ENCODE peak calls at places on chromosomes 11 and 22, in six cellular contexts. I is sigmoid colon; J is left lung; Q is BE2C; P is MM.1S; Y is CD8-positive, alpha-beta T cell. W is an unnamed sample.

GRCh38 chr11:128171496-128171895 is 415.9 kb downstream of the ETS1 start:
- DNase-seq in I (no peak), P (no peak), Y (no peak), J (no peak), Q (no peak), W (no peak)

GRCh38 chr22:50675553-50676199 is 3.1 kb downstream of the SHANK3 start:
- DNase-seq in I (no peak), Y (no peak), P (no peak), J (no peak), Q (no peak), W (no peak)

GRCh38 chr22:39746600-39747262 is 146.8 kb downstream of the ENTHD1 start:
- DNase-seq in P (no peak), I (no peak), Y (no peak), J (no peak), Q (no peak), W (no peak)

GRCh38 chr11:123681007-123681406 is 26.6 kb upstream of the SCN3B start:
- DNase-seq in Q (no peak), Y (no peak), I (no peak), P (no peak), J (no peak), W (no peak)

GRCh38 chr22:21823740-21824438 is 43.6 kb downstream of the MAPK1 start:
- DNase-seq in I (no peak), J (no peak), Y (no peak), P (no peak), Q (no peak), W (no peak)

GRCh38 chr11:79487412-79487811 is 46.6 kb upstream of the TENM4 start:
- DNase-seq in P (no peak), Y (no peak), I (no peak), Q (no peak), J (no peak), W (no peak)

GRCh38 chr11:6251120-6251733 is 8.4 kb upstream of the CCKBR start:
- DNase-seq in Y (peak; percentile 47), P (peak; percentile 29), I (peak; percentile 86), Q (peak; percentile 51), J (peak; percentile 85), W (peak; percentile 78)

GRCh38 chr22:40485813-40486610 is 115.6 kb downstream of the SGSM3 start:
- DNase-seq in P (no peak), I (no peak), J (no peak), Y (no peak), Q (no peak), W (no peak)

GRCh38 chr22:39721456-39722325 is 151.1 kb downstream of the CACNA1I start:
- DNase-seq in Y (no peak), I (no peak), Q (no peak), J (no peak), P (no peak), W (no peak)

GRCh38 chr22:21985214-21985613 is 2.6 kb upstream of the TOP3B start:
- DNase-seq in Y (no peak), Q (no peak), I (no peak), J (no peak), P (no peak), W (no peak)

GRCh38 chr22:37503850-37504249 is 15.4 kb downstream of the CARD10 start:
- DNase-seq in J (no peak), Y (no peak), I (no peak), P (no peak), Q (no peak), W (peak; percentile 75)

GRCh38 chr22:45090364-45090960 is 73.3 kb upstream of the NUP50 start:
- DNase-seq in Q (no peak), I (no peak), P (no peak), J (no peak), Y (no peak), W (no peak)

GRCh38 chr11:18384157-18384641 is 10.2 kb upstream of the LDHA start:
- DNase-seq in J (no peak), I (peak; percentile 90), Q (peak; percentile 58), Y (no peak), P (peak; percentile 79), W (peak; percentile 58)

GRCh38 chr22:30636226-30637077 is 871 bp downstream of the SLC35E4 start:
- DNase-seq in J (no peak), Y (peak; percentile 17), I (no peak), Q (peak; percentile 30), P (no peak), W (peak; percentile 66)

GRCh38 chr11:326842-327580 is 6.4 kb upstream of the IFITM3 start:
- DNase-seq in P (no peak), Q (no peak), J (peak; percentile 91), Y (peak; percentile 77), I (peak; percentile 93), W (no peak)

GRCh38 chr11:120389693-120390584 is 53.7 kb downstream of the ARHGEF12 start:
- DNase-seq in P (no peak), Y (no peak), I (no peak), Q (no peak), J (no peak), W (no peak)

GRCh38 chr22:24681236-24681635 is 78.2 kb downstream of the GGT1 start:
- DNase-seq in Q (no peak), I (no peak), P (no peak), J (no peak), Y (no peak), W (no peak)

GRCh38 chr11:101470881-101471535 is 112.8 kb downstream of the TRPC6 start:
- DNase-seq in Y (no peak), J (no peak), I (no peak), Q (no peak), P (no peak), W (no peak)

GRCh38 chr11:132430352-132431091 is 1060.1 kb downstream of the NTM start:
- DNase-seq in P (no peak), J (no peak), I (no peak), Y (no peak), Q (peak; percentile 14), W (no peak)

GRCh38 chr11:2860636-2861035 is 24.9 kb downstream of the CDKN1C start:
- DNase-seq in Y (no peak), I (no peak), P (no peak), Q (no peak), J (no peak), W (no peak)

GRCh38 chr11:8382436-8383053 is 118.9 kb upstream of the LMO1 start:
- DNase-seq in I (no peak), J (no peak), Y (no peak), Q (no peak), P (no peak), W (peak; percentile 16)

GRCh38 chr22:48208894-48209293 is 1446.4 kb downstream of the TBC1D22A start:
- DNase-seq in J (peak; percentile 53), Q (no peak), I (no peak), P (no peak), Y (no peak), W (no peak)

GRCh38 chr11:86606270-86606848 is 66.1 kb downstream of the ME3 start:
- DNase-seq in Y (no peak), P (no peak), Q (no peak), J (no peak), I (no peak), W (no peak)

GRCh38 chr22:46574438-46574992 is 37.1 kb upstream of the CELSR1 start:
- DNase-seq in Q (no peak), J (peak; percentile 53), P (no peak), I (peak; percentile 46), Y (no peak), W (no peak)

GRCh38 chr11:15888596-15889345 is 467.6 kb downstream of the SOX6 start:
- DNase-seq in P (no peak), Q (no peak), I (no peak), J (no peak), Y (no peak), W (no peak)
- H3K4me1 ChIP-seq in P (no peaks in the 10 kb centered on the region), Q (no peaks in the 10 kb centered on the region), I (peaks cover 23% of the 10 kb centered on the region), J (no peaks in the 10 kb centered on the region), Y (no peaks in the 10 kb centered on the region), W (no peaks in the 10 kb centered on the region)

DNA sequence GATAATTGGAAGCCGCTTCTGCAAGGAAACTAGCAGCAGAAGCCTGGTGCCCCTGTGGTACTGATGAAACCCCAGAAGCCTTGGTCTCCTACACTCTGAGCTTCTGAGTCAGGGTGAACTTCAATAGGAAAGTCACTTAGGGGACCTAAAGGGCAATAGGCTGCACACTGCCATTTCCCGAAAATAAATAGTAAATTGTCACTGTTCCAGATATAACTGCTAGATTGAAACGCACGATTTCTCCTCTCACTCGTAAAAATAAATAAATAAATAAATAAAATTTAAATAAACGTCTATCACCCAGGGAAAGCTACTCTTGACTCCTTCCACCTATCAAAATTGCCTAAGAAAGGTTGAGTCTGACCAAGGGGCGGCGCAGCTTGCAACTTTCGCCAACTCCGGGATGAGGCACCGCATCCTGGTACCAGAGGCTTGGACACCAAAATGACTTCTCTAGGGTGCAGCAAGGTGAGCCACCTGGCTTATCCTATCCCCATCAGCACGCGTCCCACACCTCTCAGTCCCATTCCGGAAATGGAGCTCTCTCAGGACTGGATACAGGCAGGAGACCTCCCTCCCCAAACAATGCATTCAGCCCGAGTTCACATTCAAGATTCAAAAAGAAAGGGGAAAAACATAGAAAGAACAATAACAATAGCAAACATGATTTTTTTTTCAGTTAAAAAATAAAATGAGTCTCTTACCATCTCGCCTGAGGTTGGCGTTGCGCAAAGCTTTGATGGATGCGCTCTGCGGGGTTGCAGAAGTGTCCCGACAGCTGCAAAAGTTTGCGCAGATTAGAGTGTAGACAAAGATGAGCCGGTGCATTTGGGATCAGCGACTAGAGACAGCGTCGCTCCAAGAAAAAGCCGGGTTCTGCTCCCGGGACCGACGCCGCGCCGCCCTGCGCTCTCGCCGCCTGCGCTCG is 583 bp downstream of the PDGFD start:
- DNase-seq in Y (no peak), I (no peak), P (no peak), Q (no peak), J (peak; percentile 31), W (no peak)
- TF ChIP-seq CTCF in Y (no peak), I (no peak), P (no peak), Q (no peak), J (no peak), W (no peak)

DNA sequence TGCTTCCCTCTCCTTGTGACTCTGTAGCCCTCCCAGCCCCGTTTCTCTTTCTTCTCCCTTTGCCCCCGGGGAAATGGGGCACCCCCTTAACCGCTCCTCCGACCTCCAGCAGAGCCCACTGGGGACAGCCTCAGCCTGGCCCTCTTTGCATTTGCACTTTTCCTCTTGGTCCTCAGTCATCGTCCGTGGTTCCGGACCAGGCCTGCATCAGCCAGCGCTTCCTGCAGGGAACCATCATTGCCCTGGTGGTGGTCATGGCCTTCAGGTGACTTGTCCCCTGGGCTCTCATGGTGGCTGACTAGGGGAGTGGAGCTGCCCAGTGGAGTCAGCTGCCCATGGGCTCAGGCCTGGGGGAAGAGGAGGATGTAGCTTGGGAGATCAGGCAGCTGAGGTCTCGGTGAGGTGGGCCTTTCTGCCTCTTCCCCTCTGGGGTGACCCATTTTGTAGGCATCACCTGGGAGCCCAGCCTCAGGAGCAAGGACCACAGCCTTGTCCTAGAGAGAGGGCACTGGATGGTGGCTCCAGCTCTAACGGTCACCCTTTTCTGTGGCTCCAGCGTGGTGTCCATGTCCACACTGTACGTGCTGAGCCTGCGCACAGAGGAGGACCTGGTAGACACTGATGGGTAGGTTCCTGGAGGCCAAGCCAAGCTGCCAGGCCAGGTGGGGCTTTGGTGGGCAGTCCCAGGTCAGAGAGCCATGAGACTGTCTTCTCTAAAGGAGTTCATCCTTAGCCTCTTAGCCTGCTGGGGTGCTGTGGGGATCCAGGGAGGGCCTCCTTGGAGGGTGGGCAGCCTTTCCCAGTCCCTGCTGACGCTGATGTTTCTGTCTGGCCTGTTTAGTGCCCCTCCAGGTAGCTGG is 12.5 kb downstream of the TMEM258 start:
- DNase-seq in P (no peak), Q (no peak), Y (no peak), J (no peak), I (no peak), W (peak; percentile 13)
- H3K4me3 ChIP-seq in P (no peak overlapping the region), Q (no peak overlapping the region), Y (no peak overlapping the region), J (no peak overlapping the region), I (no peak overlapping the region), W (no peak overlapping the region)

DNA sequence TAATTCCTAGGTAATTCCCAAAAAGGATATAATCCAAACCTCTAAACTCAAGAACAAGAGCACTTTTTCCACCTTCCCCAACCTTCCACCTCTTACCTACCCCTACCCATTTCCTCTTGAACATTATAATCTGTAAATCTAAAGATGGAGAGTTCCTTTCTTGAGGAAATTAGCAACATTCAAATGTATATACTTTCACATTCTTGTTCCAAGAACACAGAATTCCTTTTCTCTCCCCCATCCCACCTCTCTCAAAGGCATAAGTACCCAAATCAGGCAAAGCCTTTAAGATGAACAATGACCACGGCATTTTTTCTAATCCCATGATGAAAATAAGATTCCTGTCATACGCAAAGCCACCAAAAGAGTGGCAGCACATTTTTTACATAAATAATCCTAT is 18.3 kb downstream of the RRAS2 start:
- DNase-seq in P (no peak), Q (no peak), J (no peak), Y (no peak), I (no peak), W (no peak)
- H3K4me1 ChIP-seq in P (peaks cover 17% of the 10 kb centered on the region), Q (no peaks in the 10 kb centered on the region), J (no peaks in the 10 kb centered on the region), Y (no peaks in the 10 kb centered on the region), I (no peaks in the 10 kb centered on the region), W (peaks cover 2% of the 10 kb centered on the region)